ENCODE peak calls at places on chromosomes 6 and 20, in nine cellular contexts. U is K562, J is A549, R is heart left ventricle, M is NB4, I is HepG2, E is transverse colon, Y is lower leg skin, Q is ovary. Z is an unnamed sample.

GRCh38 chr6:35297541-35298481 is at the start of gene DEF6:
- DNase-seq in J (peak), E (peak), Y (peak), Q (peak), M (peak), U (peak), I (peak), R (peak), Z (peak)

GRCh38 chr6:30493643-30494250 is 4.4 kb downstream of the HLA-E start:
- DNase-seq in U (no peak), Q (no peak), Y (peak), J (no peak), R (no peak), I (no peak), M (no peak), E (no peak), Z (no peak)

GRCh38 chr6:75203721-75204120 is 2.1 kb downstream of the COL12A1 start:
- DNase-seq in M (no peak), U (no peak), Y (no peak), Q (peak), I (no peak), R (no peak), J (no peak), E (no peak), Z (no peak)

GRCh38 chr6:12024715-12025434 is 12.8 kb downstream of the HIVEP1 start:
- DNase-seq in J (no peak), Y (no peak), U (no peak), Q (no peak), R (no peak), E (no peak), M (no peak), I (no peak), Z (no peak)

GRCh38 chr20:9677224-9677623 is 161.7 kb downstream of the PAK5 start:
- DNase-seq in E (no peak), Q (no peak), U (no peak), I (no peak), M (no peak), J (no peak), Y (no peak), R (no peak), Z (no peak)

GRCh38 chr6:155894262-155894661 is 438.6 kb upstream of the NOX3 start:
- DNase-seq in U (no peak), I (no peak), J (no peak), Y (no peak), E (no peak), R (no peak), Q (no peak), M (no peak), Z (no peak)

GRCh38 chr20:63896136-63896890 is 1.4 kb downstream of the DNAJC5 start:
- DNase-seq in Q (peak), R (peak), I (peak), U (peak), M (peak), J (no peak), Y (no peak), E (peak), Z (no peak)

GRCh38 chr6:43933111-43933885 is 163.3 kb downstream of the VEGFA start:
- DNase-seq in M (no peak), Y (peak), R (no peak), U (no peak), I (no peak), Q (no peak), E (no peak), J (no peak), Z (no peak)

GRCh38 chr6:135774006-135774405 is 77.5 kb upstream of the PDE7B start:
- DNase-seq in M (no peak), J (no peak), E (no peak), I (no peak), R (no peak), Q (no peak), Y (no peak), U (no peak), Z (no peak)

GRCh38 chr6:36418558-36418957 is 24.1 kb downstream of the PXT1 start:
- DNase-seq in J (no peak), M (peak), Q (no peak), R (no peak), Y (no peak), I (no peak), U (no peak), E (no peak), Z (no peak)

GRCh38 chr6:21840428-21840827 is 246.9 kb downstream of the SOX4 start:
- DNase-seq in R (no peak), U (no peak), I (no peak), E (no peak), Q (no peak), Y (no peak), M (peak), J (no peak), Z (no peak)

GRCh38 chr6:106254636-106255035 is 70.9 kb downstream of the ATG5 start:
- DNase-seq in Y (no peak), Q (no peak), R (no peak), M (peak), U (peak), E (no peak), J (no peak), I (no peak), Z (no peak)

GRCh38 chr6:132604635-132605150 is 15.2 kb upstream of the TAAR5 start:
- DNase-seq in E (no peak), I (no peak), Q (no peak), M (no peak), Y (no peak), U (no peak), J (no peak), R (no peak), Z (no peak)

GRCh38 chr6:165793287-165793825 is 130.3 kb upstream of the PDE10A start:
- DNase-seq in M (no peak), E (no peak), Q (no peak), I (no peak), U (no peak), R (no peak), Y (no peak), J (no peak), Z (no peak)

GRCh38 chr6:169997930-169998218 is 246.5 kb downstream of the ERMARD start:
- DNase-seq in Q (no peak), I (no peak), M (peak), J (no peak), R (no peak), U (no peak), E (no peak), Y (no peak), Z (no peak)

GRCh38 chr6:38482466-38482865 is 157.3 kb downstream of the BTBD9 start:
- DNase-seq in Y (no peak), Q (no peak), I (no peak), J (no peak), U (no peak), R (no peak), E (no peak), M (no peak), Z (no peak)

GRCh38 chr6:27177454-27178000 is 70.0 kb upstream of the PRSS16 start:
- DNase-seq in Q (peak), I (peak), R (peak), E (peak), J (peak), Y (peak), M (peak), U (peak), Z (peak)

GRCh38 chr20:24303393-24303792 is 166.0 kb upstream of the SYNDIG1 start:
- DNase-seq in J (peak), R (no peak), I (no peak), Q (no peak), E (no peak), M (peak), U (no peak), Y (no peak), Z (no peak)

GRCh38 chr6:88712243-88712936 is 251.0 kb downstream of the RNGTT start:
- DNase-seq in Q (no peak), U (no peak), E (no peak), M (no peak), R (no peak), Y (no peak), I (peak), J (no peak), Z (no peak)

GRCh38 chr6:30888472-30889137 is 4.3 kb downstream of the DDR1 start:
- DNase-seq in E (no peak), Y (peak), J (no peak), U (peak), R (no peak), Q (no peak), M (no peak), I (no peak), Z (peak)

GRCh38 chr20:35276408-35276807 is 1.5 kb downstream of the MMP24OS start:
- DNase-seq in I (no peak), E (no peak), U (no peak), J (no peak), Q (no peak), R (no peak), M (no peak), Y (no peak), Z (no peak)

GRCh38 chr20:35279040-35279439 is 1.1 kb upstream of the MMP24OS start:
- DNase-seq in J (no peak), M (no peak), R (no peak), U (no peak), I (no peak), Y (no peak), E (no peak), Q (no peak), Z (no peak)

GRCh38 chr20:35279533-35280174 is 1.7 kb upstream of the MMP24OS start:
- DNase-seq in Y (no peak), J (no peak), Q (no peak), E (no peak), R (no peak), I (no peak), U (no peak), M (no peak), Z (no peak)

GRCh38 chr20:35277127-35277526 is 795 bp downstream of the MMP24OS start:
- DNase-seq in E (no peak), U (no peak), R (no peak), Q (no peak), M (no peak), J (no peak), I (no peak), Y (no peak), Z (no peak)

GRCh38 chr20:35277531-35278395 is at the start of gene MMP24OS:
- DNase-seq in Y (peak), U (peak), R (peak), E (peak), J (peak), Q (peak), M (peak), I (no peak), Z (peak)
- TF ChIP-seq POLR2A in Y (peak), U (peak), R (peak), E (peak), J (peak), Q (peak), M (peak), I (no peak), Z (peak)

GRCh38 chr20:19974621-19975435 is 42.3 kb upstream of the NAA20 start:
- DNase-seq in E (peak), M (peak), R (peak), I (no peak), Q (peak), Y (peak), U (no peak), J (peak), Z (peak)
- TF ChIP-seq POLR2A in E (no peak), M (no peak), R (peak), I (no peak), Q (no peak), Y (no peak), U (no peak), J (peak), Z (peak)

DNA sequence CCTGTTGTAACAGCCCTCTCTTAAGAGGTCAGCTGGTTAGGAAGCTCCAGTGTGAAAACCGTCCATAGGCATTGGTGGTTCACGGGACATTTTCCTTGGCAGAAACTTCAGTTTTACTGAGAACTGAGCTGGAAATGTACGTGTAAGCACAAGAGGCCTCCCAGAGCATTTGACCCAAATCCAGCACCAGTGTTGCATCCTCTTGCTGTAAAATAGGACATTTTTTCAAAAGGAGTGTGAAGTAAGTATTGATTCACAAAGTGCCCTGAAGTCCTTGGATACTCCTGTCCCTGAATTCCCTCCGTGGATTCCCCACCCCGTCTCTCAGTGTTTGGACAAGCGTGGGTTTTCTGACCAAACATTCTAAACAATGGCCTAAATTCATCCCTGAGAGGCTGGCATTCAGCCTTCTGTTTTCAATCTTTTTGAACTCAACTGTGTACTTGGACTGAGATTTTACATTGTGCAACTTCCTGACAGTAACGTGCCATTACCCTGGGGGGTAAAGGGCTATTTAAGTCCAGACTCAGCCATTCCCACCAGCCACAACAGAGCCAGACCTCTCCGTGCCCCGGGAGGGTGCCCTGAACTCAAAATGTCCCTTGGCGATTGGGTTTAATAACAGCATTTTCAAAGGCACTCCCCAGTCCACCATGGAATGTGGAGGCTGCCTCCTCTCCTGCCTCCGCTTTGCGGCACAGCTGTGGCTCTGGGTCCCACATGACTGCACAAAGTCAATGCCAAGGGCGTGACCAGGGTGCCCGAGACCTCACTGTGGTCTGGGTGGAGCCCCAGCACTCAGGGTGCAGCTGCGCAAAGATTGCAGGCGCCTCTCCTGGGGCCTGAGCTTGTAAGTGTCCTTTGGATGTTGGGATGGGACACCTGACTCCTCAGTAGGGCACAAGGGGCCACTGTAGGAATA is 92.7 kb upstream of the AFDN start:
- DNase-seq in M (no peak), U (no peak), E (no peak), Q (no peak), J (no peak), I (peak), R (no peak), Y (no peak), Z (no peak)
- TF ChIP-seq POLR2A in M (no peak), U (no peak), E (no peak), Q (no peak), J (no peak), I (peak), R (no peak), Y (no peak), Z (no peak)

GRCh38 chr6:143060354-143060805 is 309 bp upstream of the AIG1 start:
- DNase-seq in R (peak), U (peak), M (peak), J (peak), I (peak), E (peak), Y (peak), Q (peak), Z (peak)

GRCh38 chr6:143062551-143062950 is 1.9 kb downstream of the AIG1 start:
- DNase-seq in Y (no peak), M (no peak), I (no peak), R (no peak), J (no peak), U (no peak), E (no peak), Q (no peak), Z (no peak)

GRCh38 chr6:143059616-143060353 is 904 bp upstream of the AIG1 start:
- DNase-seq in U (no peak), Q (no peak), J (peak), E (peak), Y (no peak), R (no peak), I (peak), M (peak), Z (peak)

GRCh38 chr6:143061597-143062385 is 1.1 kb downstream of the AIG1 start:
- DNase-seq in R (no peak), I (peak), M (no peak), Q (no peak), E (no peak), J (no peak), Y (no peak), U (no peak), Z (no peak)

DNA sequence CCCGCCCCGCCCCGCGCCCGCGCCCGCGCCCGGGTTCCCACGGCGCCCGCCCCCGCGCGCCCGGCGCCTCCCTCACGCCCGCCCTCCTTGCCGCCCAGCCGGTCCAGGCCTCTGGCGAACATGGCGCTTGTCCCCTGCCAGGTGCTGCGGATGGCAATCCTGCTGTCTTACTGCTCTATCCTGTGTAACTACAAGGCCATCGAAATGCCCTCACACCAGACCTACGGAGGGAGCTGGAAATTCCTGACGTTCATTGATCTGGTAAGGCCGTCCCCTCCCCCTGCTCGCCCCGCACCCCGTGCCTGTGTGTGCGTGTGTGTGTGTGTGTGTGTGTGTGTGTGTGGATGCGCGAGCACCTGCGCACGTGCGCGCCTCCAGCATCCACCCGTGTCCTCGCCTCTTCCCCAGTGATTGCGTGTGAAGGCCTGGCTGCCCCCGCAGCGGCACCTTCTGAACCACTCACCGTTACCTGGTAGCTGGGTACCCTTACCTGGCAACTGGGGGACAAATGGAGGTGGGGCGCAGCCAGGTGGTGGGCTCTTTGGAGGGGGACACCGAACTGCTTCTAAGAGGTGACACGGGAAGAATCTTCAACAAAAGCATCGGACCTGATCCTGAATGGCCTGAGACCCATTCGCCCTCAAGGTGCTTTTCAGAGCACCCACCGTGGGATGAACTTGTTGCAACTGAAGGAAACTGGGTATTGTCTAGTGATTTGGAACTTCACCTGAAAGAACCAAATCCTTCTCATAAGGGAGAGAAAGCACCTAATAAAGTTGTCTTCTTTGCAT is at the start of gene AIG1:
- DNase-seq in E (no peak), U (peak), J (no peak), M (no peak), R (peak), Y (peak), Q (peak), I (no peak), Z (no peak)
- TF ChIP-seq POLR2A in E (no peak), U (peak), J (peak), M (no peak), R (no peak), Y (no peak), Q (no peak), I (peak), Z (peak)

GRCh38 chr6:139028658-139029469 is at the start of gene ABRACL:
- DNase-seq in Q (peak), J (peak), I (no peak), Y (peak), E (peak), R (peak), U (peak), M (peak), Z (peak)
- TF ChIP-seq POLR2A in Q (no peak), J (peak), I (no peak), Y (no peak), E (peak), R (no peak), U (no peak), M (peak), Z (peak)

Z was measured in H54.